ENCODE peak calls at places on chromosomes 16 and 17, in ten cellular contexts. One of them, this sample, is unnamed. For H3K4me1, the result is how much of the 10 kb centered on the place peaks cover.

GRCh38 chr16:47234-47633 is 6.2 kb downstream of the POLR3K start:
- DNase-seq in hepatocyte: no peak
- DNase-seq in right lobe of liver: no peak
- DNase-seq in A673: no peak
- DNase-seq in cardiac muscle cell: no peak
- DNase-seq in aorta: no peak
- DNase-seq in A549: no peak
- DNase-seq in SJCRH30: no peak
- DNase-seq in NT2/D1: no peak
- DNase-seq in testis: no peak
- DNase-seq in this sample: no peak

GRCh38 chr16:610513-611381 is 20.0 kb upstream of the WFIKKN1 start:
- DNase-seq in hepatocyte: peak
- DNase-seq in right lobe of liver: no peak
- DNase-seq in A673: no peak
- DNase-seq in cardiac muscle cell: peak
- DNase-seq in aorta: no peak
- DNase-seq in A549: no peak
- DNase-seq in SJCRH30: peak
- DNase-seq in NT2/D1: no peak
- DNase-seq in testis: peak
- DNase-seq in this sample: peak

GRCh38 chr16:4663756-4664465 is 29.5 kb upstream of the NUDT16L1 start:
- DNase-seq in hepatocyte: no peak
- DNase-seq in right lobe of liver: peak
- DNase-seq in A673: no peak
- DNase-seq in cardiac muscle cell: no peak
- DNase-seq in aorta: no peak
- DNase-seq in A549: no peak
- DNase-seq in SJCRH30: no peak
- DNase-seq in NT2/D1: no peak
- DNase-seq in testis: peak
- DNase-seq in this sample: peak

GRCh38 chr17:41917957-41918391 is 777 bp downstream of the ACLY start:
- DNase-seq in hepatocyte: peak
- DNase-seq in right lobe of liver: peak
- DNase-seq in A673: peak
- DNase-seq in cardiac muscle cell: peak
- DNase-seq in aorta: peak
- DNase-seq in A549: peak
- DNase-seq in SJCRH30: peak
- DNase-seq in NT2/D1: no peak
- DNase-seq in testis: peak
- DNase-seq in this sample: peak

GRCh38 chr16:83994087-83994486 is 26.0 kb downstream of the NECAB2 start:
- DNase-seq in hepatocyte: no peak
- DNase-seq in right lobe of liver: no peak
- DNase-seq in A673: no peak
- DNase-seq in cardiac muscle cell: no peak
- DNase-seq in aorta: no peak
- DNase-seq in A549: peak
- DNase-seq in SJCRH30: no peak
- DNase-seq in NT2/D1: no peak
- DNase-seq in testis: no peak
- DNase-seq in this sample: peak

GRCh38 chr17:82619641-82620040 is 28.6 kb downstream of the WDR45B start:
- DNase-seq in hepatocyte: no peak
- DNase-seq in right lobe of liver: no peak
- DNase-seq in A673: no peak
- DNase-seq in cardiac muscle cell: no peak
- DNase-seq in aorta: peak
- DNase-seq in A549: no peak
- DNase-seq in SJCRH30: no peak
- DNase-seq in NT2/D1: no peak
- DNase-seq in testis: no peak
- DNase-seq in this sample: no peak

GRCh38 chr17:16040710-16041251 is 41.2 kb downstream of the TTC19 start:
- DNase-seq in hepatocyte: peak
- DNase-seq in right lobe of liver: peak
- DNase-seq in A673: no peak
- DNase-seq in cardiac muscle cell: no peak
- DNase-seq in aorta: no peak
- DNase-seq in A549: no peak
- DNase-seq in SJCRH30: no peak
- DNase-seq in NT2/D1: no peak
- DNase-seq in testis: peak
- DNase-seq in this sample: no peak

GRCh38 chr17:41848788-41849187 is 11.2 kb downstream of the KLHL10 start:
- DNase-seq in hepatocyte: no peak
- DNase-seq in right lobe of liver: no peak
- DNase-seq in A673: no peak
- DNase-seq in cardiac muscle cell: no peak
- DNase-seq in aorta: no peak
- DNase-seq in A549: no peak
- DNase-seq in SJCRH30: no peak
- DNase-seq in NT2/D1: no peak
- DNase-seq in testis: no peak
- DNase-seq in this sample: no peak

GRCh38 chr17:27670791-27671590 is 40.0 kb downstream of the LGALS9 start:
- DNase-seq in hepatocyte: no peak
- DNase-seq in right lobe of liver: no peak
- DNase-seq in A673: no peak
- DNase-seq in cardiac muscle cell: no peak
- DNase-seq in aorta: no peak
- DNase-seq in A549: no peak
- DNase-seq in SJCRH30: no peak
- DNase-seq in NT2/D1: no peak
- DNase-seq in testis: no peak
- DNase-seq in this sample: peak

GRCh38 chr17:79219208-79219935 is 144.7 kb downstream of the ENGASE start:
- DNase-seq in hepatocyte: no peak
- DNase-seq in right lobe of liver: no peak
- DNase-seq in A673: no peak
- DNase-seq in cardiac muscle cell: no peak
- DNase-seq in aorta: no peak
- DNase-seq in A549: no peak
- DNase-seq in SJCRH30: no peak
- DNase-seq in NT2/D1: no peak
- DNase-seq in testis: no peak
- DNase-seq in this sample: no peak

GRCh38 chr16:48013476-48013875 is 142.3 kb downstream of the ABCC12 start:
- DNase-seq in hepatocyte: no peak
- DNase-seq in right lobe of liver: no peak
- DNase-seq in A673: peak
- DNase-seq in cardiac muscle cell: no peak
- DNase-seq in aorta: no peak
- DNase-seq in A549: no peak
- DNase-seq in SJCRH30: no peak
- DNase-seq in NT2/D1: no peak
- DNase-seq in testis: no peak
- DNase-seq in this sample: no peak

GRCh38 chr16:84933774-84934571 is 77.4 kb downstream of the ZDHHC7 start:
- DNase-seq in hepatocyte: no peak
- DNase-seq in right lobe of liver: peak
- DNase-seq in A673: no peak
- DNase-seq in cardiac muscle cell: no peak
- DNase-seq in aorta: peak
- DNase-seq in A549: no peak
- DNase-seq in SJCRH30: peak
- DNase-seq in NT2/D1: no peak
- DNase-seq in testis: peak
- DNase-seq in this sample: peak

GRCh38 chr17:66829386-66829864 is 5.5 kb upstream of the CACNG5 start:
- DNase-seq in hepatocyte: peak
- DNase-seq in right lobe of liver: no peak
- DNase-seq in A673: no peak
- DNase-seq in cardiac muscle cell: peak
- DNase-seq in aorta: no peak
- DNase-seq in A549: peak
- DNase-seq in SJCRH30: peak
- DNase-seq in NT2/D1: peak
- DNase-seq in testis: peak
- DNase-seq in this sample: no peak

GRCh38 chr17:2233441-2233947 is 70.1 kb downstream of the SMG6 start:
- DNase-seq in hepatocyte: no peak
- DNase-seq in right lobe of liver: no peak
- DNase-seq in A673: peak
- DNase-seq in cardiac muscle cell: no peak
- DNase-seq in aorta: no peak
- DNase-seq in A549: no peak
- DNase-seq in SJCRH30: no peak
- DNase-seq in NT2/D1: no peak
- DNase-seq in testis: no peak
- DNase-seq in this sample: no peak
- H3K4me1 ChIP-seq in hepatocyte: under half
- H3K4me1 ChIP-seq in right lobe of liver: under half
- H3K4me1 ChIP-seq in A673: under half
- H3K4me1 ChIP-seq in cardiac muscle cell: under half
- H3K4me1 ChIP-seq in aorta: under half
- H3K4me1 ChIP-seq in A549: under half
- H3K4me1 ChIP-seq in SJCRH30: under half
- H3K4me1 ChIP-seq in NT2/D1: under half
- H3K4me1 ChIP-seq in testis: under half
- H3K4me1 ChIP-seq in this sample: half or more

GRCh38 chr17:17152385-17152784 is 53.7 kb downstream of the PLD6 start:
- DNase-seq in hepatocyte: no peak
- DNase-seq in right lobe of liver: no peak
- DNase-seq in A673: peak
- DNase-seq in cardiac muscle cell: no peak
- DNase-seq in aorta: no peak
- DNase-seq in A549: no peak
- DNase-seq in SJCRH30: no peak
- DNase-seq in NT2/D1: no peak
- DNase-seq in testis: no peak
- DNase-seq in this sample: peak

GRCh38 chr17:17151962-17152361 is 54.2 kb downstream of the PLD6 start:
- DNase-seq in hepatocyte: peak
- DNase-seq in right lobe of liver: peak
- DNase-seq in A673: peak
- DNase-seq in cardiac muscle cell: no peak
- DNase-seq in aorta: peak
- DNase-seq in A549: peak
- DNase-seq in SJCRH30: no peak
- DNase-seq in NT2/D1: no peak
- DNase-seq in testis: peak
- DNase-seq in this sample: peak

GRCh38 chr17:17154556-17154955 is 51.6 kb downstream of the PLD6 start:
- DNase-seq in hepatocyte: no peak
- DNase-seq in right lobe of liver: no peak
- DNase-seq in A673: no peak
- DNase-seq in cardiac muscle cell: no peak
- DNase-seq in aorta: no peak
- DNase-seq in A549: no peak
- DNase-seq in SJCRH30: no peak
- DNase-seq in NT2/D1: no peak
- DNase-seq in testis: no peak
- DNase-seq in this sample: no peak

GRCh38 chr17:17153709-17154108 is 52.4 kb downstream of the PLD6 start:
- DNase-seq in hepatocyte: no peak
- DNase-seq in right lobe of liver: no peak
- DNase-seq in A673: no peak
- DNase-seq in cardiac muscle cell: no peak
- DNase-seq in aorta: no peak
- DNase-seq in A549: no peak
- DNase-seq in SJCRH30: no peak
- DNase-seq in NT2/D1: no peak
- DNase-seq in testis: no peak
- DNase-seq in this sample: no peak

GRCh38 chr17:17153071-17153470 is 53.1 kb downstream of the PLD6 start:
- DNase-seq in hepatocyte: no peak
- DNase-seq in right lobe of liver: no peak
- DNase-seq in A673: no peak
- DNase-seq in cardiac muscle cell: no peak
- DNase-seq in aorta: no peak
- DNase-seq in A549: no peak
- DNase-seq in SJCRH30: no peak
- DNase-seq in NT2/D1: no peak
- DNase-seq in testis: no peak
- DNase-seq in this sample: no peak
- H3K4me1 ChIP-seq in hepatocyte: under half
- H3K4me1 ChIP-seq in right lobe of liver: under half
- H3K4me1 ChIP-seq in A673: under half
- H3K4me1 ChIP-seq in cardiac muscle cell: under half
- H3K4me1 ChIP-seq in aorta: under half
- H3K4me1 ChIP-seq in A549: half or more
- H3K4me1 ChIP-seq in SJCRH30: under half
- H3K4me1 ChIP-seq in NT2/D1: under half
- H3K4me1 ChIP-seq in testis: under half
- H3K4me1 ChIP-seq in this sample: under half

GRCh38 chr16:2476741-2477140 is 1.8 kb downstream of the TBC1D24 start:
- DNase-seq in hepatocyte: no peak
- DNase-seq in right lobe of liver: no peak
- DNase-seq in A673: no peak
- DNase-seq in cardiac muscle cell: no peak
- DNase-seq in aorta: no peak
- DNase-seq in A549: no peak
- DNase-seq in SJCRH30: no peak
- DNase-seq in NT2/D1: no peak
- DNase-seq in testis: no peak
- DNase-seq in this sample: no peak
- H3K4me1 ChIP-seq in hepatocyte: under half
- H3K4me1 ChIP-seq in right lobe of liver: under half
- H3K4me1 ChIP-seq in A673: under half
- H3K4me1 ChIP-seq in cardiac muscle cell: under half
- H3K4me1 ChIP-seq in aorta: under half
- H3K4me1 ChIP-seq in A549: under half
- H3K4me1 ChIP-seq in SJCRH30: under half
- H3K4me1 ChIP-seq in NT2/D1: under half
- H3K4me1 ChIP-seq in testis: under half
- H3K4me1 ChIP-seq in this sample: under half

GRCh38 chr17:628507-628941 is 86.1 kb downstream of the VPS53 start:
- DNase-seq in hepatocyte: no peak
- DNase-seq in right lobe of liver: peak
- DNase-seq in A673: no peak
- DNase-seq in cardiac muscle cell: no peak
- DNase-seq in aorta: no peak
- DNase-seq in A549: no peak
- DNase-seq in SJCRH30: no peak
- DNase-seq in NT2/D1: no peak
- DNase-seq in testis: no peak
- DNase-seq in this sample: no peak

GRCh38 chr17:632551-632950 is 82.1 kb downstream of the VPS53 start:
- DNase-seq in hepatocyte: no peak
- DNase-seq in right lobe of liver: no peak
- DNase-seq in A673: no peak
- DNase-seq in cardiac muscle cell: no peak
- DNase-seq in aorta: no peak
- DNase-seq in A549: no peak
- DNase-seq in SJCRH30: no peak
- DNase-seq in NT2/D1: no peak
- DNase-seq in testis: no peak
- DNase-seq in this sample: no peak

GRCh38 chr17:628089-628488 is 86.5 kb downstream of the VPS53 start:
- DNase-seq in hepatocyte: no peak
- DNase-seq in right lobe of liver: no peak
- DNase-seq in A673: no peak
- DNase-seq in cardiac muscle cell: no peak
- DNase-seq in aorta: no peak
- DNase-seq in A549: no peak
- DNase-seq in SJCRH30: no peak
- DNase-seq in NT2/D1: no peak
- DNase-seq in testis: no peak
- DNase-seq in this sample: no peak

GRCh38 chr17:633641-634091 is 81.0 kb downstream of the VPS53 start:
- DNase-seq in hepatocyte: no peak
- DNase-seq in right lobe of liver: no peak
- DNase-seq in A673: no peak
- DNase-seq in cardiac muscle cell: no peak
- DNase-seq in aorta: no peak
- DNase-seq in A549: no peak
- DNase-seq in SJCRH30: no peak
- DNase-seq in NT2/D1: no peak
- DNase-seq in testis: peak
- DNase-seq in this sample: no peak

GRCh38 chr17:633133-633532 is 81.5 kb downstream of the VPS53 start:
- DNase-seq in hepatocyte: no peak
- DNase-seq in right lobe of liver: no peak
- DNase-seq in A673: no peak
- DNase-seq in cardiac muscle cell: no peak
- DNase-seq in aorta: no peak
- DNase-seq in A549: no peak
- DNase-seq in SJCRH30: no peak
- DNase-seq in NT2/D1: no peak
- DNase-seq in testis: no peak
- DNase-seq in this sample: no peak
- H3K4me1 ChIP-seq in hepatocyte: under half
- H3K4me1 ChIP-seq in right lobe of liver: under half
- H3K4me1 ChIP-seq in A673: under half
- H3K4me1 ChIP-seq in cardiac muscle cell: under half
- H3K4me1 ChIP-seq in aorta: under half
- H3K4me1 ChIP-seq in A549: under half
- H3K4me1 ChIP-seq in SJCRH30: under half
- H3K4me1 ChIP-seq in NT2/D1: under half
- H3K4me1 ChIP-seq in testis: under half
- H3K4me1 ChIP-seq in this sample: under half